ENCODE peak calls at places on chromosome 19, in five cellular contexts. J, Y, T, W and L are unnamed samples.

GRCh38 chr19:30757836-30758617 is 385.8 kb downstream of the ZNF536 start:
- DNase-seq in T (no peak), Y (no peak), J (no peak), W (no peak), L (no peak)

GRCh38 chr19:42214810-42215209 is 2.7 kb downstream of the DEDD2 start:
- DNase-seq in T (no peak), W (no peak), Y (no peak), J (no peak), L (no peak)

GRCh38 chr19:4318460-4318859 is 14.1 kb downstream of the FSD1 start:
- DNase-seq in T (no peak), W (no peak), Y (no peak), J (no peak), L (no peak)

GRCh38 chr19:18415177-18415867 is 3.9 kb upstream of the SSBP4 start:
- DNase-seq in J (no peak), W (no peak), T (no peak), Y (peak), L (no peak)

GRCh38 chr19:3471954-3472655 is 8.2 kb downstream of the SMIM24 start:
- DNase-seq in J (peak), W (peak), T (peak), Y (peak), L (no peak)

GRCh38 chr19:58562126-58563033 is 4.0 kb upstream of the UBE2M start:
- DNase-seq in J (peak), T (no peak), W (peak), Y (no peak), L (no peak)

GRCh38 chr19:31185261-31185660 is 164.0 kb downstream of the TSHZ3 start:
- DNase-seq in Y (no peak), W (no peak), T (no peak), J (no peak), L (no peak)

GRCh38 chr19:49104229-49104864 is 9.8 kb upstream of the LIN7B start:
- DNase-seq in W (no peak), J (no peak), Y (no peak), T (no peak), L (no peak)

GRCh38 chr19:14116918-14117578 is 514 bp downstream of the PRKACA start:
- DNase-seq in W (peak), J (peak), Y (peak), T (no peak), L (peak)

GRCh38 chr19:38386968-38387549 is 775 bp downstream of the GGN start:
- DNase-seq in W (peak), Y (no peak), T (no peak), J (no peak), L (peak)

GRCh38 chr19:49335784-49336481 is 727 bp downstream of the CD37 start:
- DNase-seq in W (peak), Y (no peak), J (peak), T (no peak), L (no peak)

GRCh38 chr19:4015705-4016402 is 8.3 kb downstream of the PIAS4 start:
- DNase-seq in J (no peak), T (no peak), W (no peak), Y (no peak), L (no peak)